ENCODE peak calls at places on chromosomes 11 and 22, in five cellular contexts. N, R, G, P and Y are unnamed samples.

GRCh38 chr11:87187930-87188329 is 150.2 kb downstream of the TMEM135 start:
- DNase-seq in N (no peak), R (no peak), G (no peak), P (no peak), Y (no peak)

GRCh38 chr11:60305906-60306619 is 21.0 kb upstream of the MS4A6E start:
- DNase-seq in N (no peak), R (no peak), G (no peak), P (no peak), Y (peak; percentile 10)

GRCh38 chr22:50076646-50077624 is 8.3 kb downstream of the MLC1 start:
- DNase-seq in N (no peak), R (no peak), G (no peak), P (peak; percentile 38), Y (no peak)

GRCh38 chr22:39003165-39003638 is 10.9 kb upstream of the APOBEC3C start:
- DNase-seq in N (peak; percentile 66), R (peak; percentile 81), G (peak; percentile 66), P (peak; percentile 72), Y (peak; percentile 80)

GRCh38 chr11:19701421-19701820 is 11.2 kb upstream of the NAV2 start:
- DNase-seq in N (no peak), R (no peak), G (no peak), P (no peak), Y (no peak)

GRCh38 chr11:1308745-1309497 is 511 bp downstream of the TOLLIP start:
- DNase-seq in N (no peak), R (no peak), G (peak; percentile 14), P (no peak), Y (no peak)

GRCh38 chr11:96098511-96099241 is 174.8 kb upstream of the MTMR2 start:
- DNase-seq in N (peak; percentile 95), R (no peak), G (no peak), P (no peak), Y (no peak)

GRCh38 chr22:20438066-20438677 is 547 bp upstream of the SCARF2 start:
- DNase-seq in N (no peak), R (no peak), G (no peak), P (no peak), Y (no peak)

GRCh38 chr11:46560300-46561025 is 33.4 kb downstream of the AMBRA1 start:
- DNase-seq in N (no peak), R (peak; percentile 33), G (no peak), P (no peak), Y (no peak)

GRCh38 chr11:87878373-87878779 is 296.9 kb downstream of the RAB38 start:
- DNase-seq in N (peak; percentile 2), R (no peak), G (no peak), P (no peak), Y (peak; percentile 21)

GRCh38 chr11:34358258-34358665 is 452 bp upstream of the ABTB2 start:
- DNase-seq in N (peak; percentile 75), R (no peak), G (peak; percentile 70), P (no peak), Y (peak; percentile 65)

GRCh38 chr11:59668188-59668949 is 468 bp downstream of the PATL1 start:
- DNase-seq in N (peak; percentile 53), R (no peak), G (peak; percentile 79), P (no peak), Y (no peak)

GRCh38 chr22:43337385-43337784 is 5.8 kb downstream of the SCUBE1 start:
- DNase-seq in N (no peak), R (no peak), G (no peak), P (no peak), Y (no peak)

GRCh38 chr11:613369-613968 is 2.3 kb downstream of the IRF7 start:
- DNase-seq in N (no peak), R (no peak), G (peak; percentile 93), P (peak; percentile 88), Y (peak; percentile 59)

GRCh38 chr22:40203568-40203967 is 25.8 kb downstream of the TNRC6B start:
- DNase-seq in N (no peak), R (no peak), G (no peak), P (no peak), Y (no peak)

GRCh38 chr11:57453543-57454177 is 6.7 kb upstream of the RTN4RL2 start:
- DNase-seq in N (peak; percentile 94), R (no peak), G (no peak), P (no peak), Y (no peak)

GRCh38 chr11:116312560-116313340 is 460.0 kb downstream of the BUD13 start:
- DNase-seq in N (no peak), R (no peak), G (no peak), P (peak; percentile 88), Y (no peak)

GRCh38 chr11:75631086-75631694 is 37.6 kb downstream of the MAP6 start:
- DNase-seq in N (no peak), R (no peak), G (no peak), P (no peak), Y (no peak)

GRCh38 chr11:111336582-111337256 is 38.4 kb downstream of the POU2AF3 start:
- DNase-seq in N (peak; percentile 45), R (no peak), G (no peak), P (no peak), Y (no peak)

GRCh38 chr22:19196841-19197612 is 18.5 kb upstream of the SLC25A1 start:
- DNase-seq in N (no peak), R (no peak), G (no peak), P (no peak), Y (no peak)

GRCh38 chr11:15073361-15074205 is at the start of gene CALCB:
- DNase-seq in N (no peak), R (no peak), G (no peak), P (peak; percentile 83), Y (no peak)

GRCh38 chr11:17516551-17517150 is 27.6 kb downstream of the USH1C start:
- DNase-seq in N (no peak), R (no peak), G (no peak), P (no peak), Y (no peak)

GRCh38 chr11:103537904-103538502 is 428.8 kb downstream of the DYNC2H1 start:
- DNase-seq in N (no peak), R (no peak), G (no peak), P (peak; percentile 30), Y (peak; percentile 21)

GRCh38 chr22:17563936-17564391 is 666 bp downstream of the SLC25A18 start:
- DNase-seq in N (no peak), R (no peak), G (no peak), P (no peak), Y (no peak)

GRCh38 chr11:61598886-61599868 is 18.3 kb upstream of the SYT7 start:
- DNase-seq in N (no peak), R (no peak), G (no peak), P (peak; percentile 55), Y (no peak)

GRCh38 chr11:76803023-76803422 is 19.9 kb downstream of the TSKU start:
- DNase-seq in N (no peak), R (no peak), G (no peak), P (no peak), Y (no peak)
- TF ChIP-seq ZBTB33 in N (no peak), R (no peak), G (no peak), P (no peak), Y (no peak)

DNA sequence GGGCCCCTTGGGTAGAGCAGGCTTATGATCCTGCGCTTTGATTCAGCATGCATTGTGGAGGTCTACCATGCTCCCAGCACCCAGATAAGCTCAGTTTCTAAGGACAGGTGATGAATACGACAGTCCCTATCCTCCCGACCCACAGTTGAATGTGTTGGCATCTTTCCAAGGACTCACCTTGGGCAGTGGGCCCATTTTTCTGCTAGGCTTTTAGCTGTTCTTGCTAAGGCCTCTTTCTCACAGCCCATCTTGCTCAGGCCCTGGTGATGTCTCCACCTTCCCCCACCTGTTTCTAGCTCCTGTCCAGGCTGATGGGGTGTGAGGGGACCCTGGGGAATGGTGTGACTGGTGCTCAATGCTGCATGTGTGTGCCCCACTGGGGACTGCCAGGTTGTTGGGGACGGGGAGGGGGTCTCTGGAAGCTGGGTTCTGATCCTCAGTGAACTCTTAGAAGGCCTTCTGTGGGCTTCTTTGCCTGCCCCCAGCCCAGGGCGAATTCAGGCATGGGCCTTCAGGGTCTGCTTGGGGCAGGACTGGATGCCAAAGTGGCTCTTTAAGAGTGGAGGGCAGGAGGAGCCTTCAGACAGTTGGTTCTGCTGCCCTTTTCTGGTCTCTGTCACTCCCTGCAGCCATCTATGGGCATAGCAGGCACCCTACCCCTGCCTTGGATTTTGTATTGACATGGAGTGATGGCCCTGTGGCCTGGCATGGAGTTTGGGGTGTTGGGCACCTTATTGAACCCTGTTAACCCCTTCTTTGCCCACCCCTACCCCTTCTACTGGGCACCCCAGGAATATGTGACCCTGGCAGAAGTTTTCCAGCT is 33.1 kb downstream of the PHLDB1 start:
- DNase-seq in N (no peak), R (no peak), G (no peak), P (peak; percentile 52), Y (no peak)
- H4K20me1 ChIP-seq in N (no peaks in the 10 kb centered on the region), R (no peaks in the 10 kb centered on the region), G (no peaks in the 10 kb centered on the region), P (peaks cover 30% of the 10 kb centered on the region), Y (no peaks in the 10 kb centered on the region)

DNA sequence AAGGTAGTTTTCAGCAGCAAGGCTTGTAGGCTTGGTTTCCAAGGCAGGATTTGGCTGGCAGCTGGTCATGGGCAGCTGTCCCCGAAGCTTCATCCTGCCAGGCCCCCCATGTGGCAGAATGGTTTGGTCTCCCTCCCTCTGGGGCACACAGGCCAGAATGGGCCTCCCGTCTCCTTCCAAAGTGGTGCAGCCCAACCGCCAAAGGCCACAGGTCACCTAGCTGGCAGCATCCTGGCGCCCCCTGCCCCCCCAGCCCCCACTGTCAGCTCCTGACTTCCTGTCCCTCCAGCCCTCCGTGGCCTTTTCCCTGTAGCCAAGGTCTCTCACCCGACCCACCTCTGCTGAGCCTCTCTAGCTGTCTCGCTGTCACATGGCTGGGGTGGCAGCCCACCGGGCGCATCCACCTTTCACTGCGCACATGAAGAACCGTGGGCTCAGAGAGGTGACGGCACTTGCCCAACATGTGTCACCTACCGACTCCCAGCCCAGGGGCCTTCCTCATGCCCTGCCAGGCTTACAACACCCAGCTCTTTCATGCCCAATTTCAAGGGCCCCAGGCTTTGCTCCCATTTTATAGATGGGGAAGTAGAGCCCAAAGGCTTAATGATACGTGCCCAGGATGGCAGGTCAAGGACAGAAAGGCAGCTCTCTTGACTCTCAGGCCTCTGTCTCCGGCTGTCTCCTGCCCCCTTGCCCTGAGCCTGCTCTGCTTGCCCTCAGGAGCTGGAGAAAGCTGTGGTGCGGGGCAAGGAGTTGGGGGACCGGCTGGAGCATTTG is 8.8 kb downstream of the CCDC88B start:
- DNase-seq in N (peak; percentile 33), R (no peak), G (no peak), P (peak; percentile 60), Y (no peak)
- TF ChIP-seq ZBTB33 in N (no peak), R (no peak), G (no peak), P (no peak), Y (no peak)

GRCh38 chr11:2983908-2984307 is 8.2 kb downstream of the NAP1L4 start:
- DNase-seq in N (no peak), R (no peak), G (no peak), P (no peak), Y (no peak)
- H4K20me1 ChIP-seq in N (peaks cover 92% of the 10 kb centered on the region), R (peaks cover 6% of the 10 kb centered on the region), G (peaks cover 46% of the 10 kb centered on the region), P (peaks cover 86% of the 10 kb centered on the region), Y (peaks cover 21% of the 10 kb centered on the region)

GRCh38 chr11:68312780-68313573 is 586 bp downstream of the LRP5 start:
- DNase-seq in N (no peak), R (no peak), G (peak; percentile 50), P (peak; percentile 79), Y (no peak)
- TF ChIP-seq ZBTB33 in N (no peak), R (no peak), G (peak; percentile 37), P (no peak), Y (no peak)